ENCODE peak calls at places on chromosomes 11 and 22, in ten cellular contexts. N, Z, I, R, Y, S, K, V, C and F are unnamed samples. For H3K4me1, the result is how much of the 10 kb centered on the place peaks cover.

GRCh38 chr11:92340839-92341238 is 116.2 kb downstream of the FAT3 start:
- DNase-seq in V (peak), K (no peak), R (no peak), N (no peak), Y (no peak), I (no peak), S (no peak), Z (no peak), C (no peak), F (no peak)

GRCh38 chr22:27670701-27671412 is 130.7 kb downstream of the MN1 start:
- DNase-seq in K (no peak), I (peak), V (peak), Y (no peak), C (no peak), R (no peak), S (peak), Z (peak), N (no peak), F (peak)

GRCh38 chr11:75524576-75525432 is 937 bp downstream of the GDPD5 start:
- DNase-seq in V (peak), N (peak), R (no peak), S (no peak), C (no peak), K (no peak), I (no peak), Y (peak), Z (no peak), F (peak)

GRCh38 chr22:42684462-42685195 is 35.4 kb upstream of the CYB5R3 start:
- DNase-seq in V (no peak), K (peak), C (no peak), Z (no peak), I (no peak), S (no peak), R (no peak), N (no peak), Y (peak), F (no peak)

GRCh38 chr11:86869966-86870570 is 69.7 kb downstream of the PRSS23 start:
- DNase-seq in C (peak), K (peak), V (peak), R (no peak), Z (peak), I (peak), S (peak), N (no peak), Y (peak), F (peak)

GRCh38 chr22:31160328-31160978 is 471 bp downstream of the RNF185 start:
- DNase-seq in R (no peak), I (no peak), C (peak), Y (peak), N (peak), Z (no peak), V (peak), S (peak), K (no peak), F (no peak)

GRCh38 chr11:106021181-106021966 is 666 bp downstream of the MSANTD4 start:
- DNase-seq in K (no peak), C (no peak), N (no peak), V (no peak), Y (peak), R (no peak), Z (no peak), S (no peak), I (no peak), F (no peak)

GRCh38 chr11:110317516-110317932 is 21.1 kb upstream of the RDX start:
- DNase-seq in C (no peak), R (no peak), Z (no peak), V (peak), N (no peak), I (no peak), S (no peak), Y (peak), K (no peak), F (no peak)

GRCh38 chr22:44671742-44672141 is 30.3 kb upstream of the PRR5 start:
- DNase-seq in N (no peak), R (no peak), I (no peak), K (no peak), Y (peak), Z (no peak), C (no peak), V (no peak), S (peak), F (no peak)

DNA sequence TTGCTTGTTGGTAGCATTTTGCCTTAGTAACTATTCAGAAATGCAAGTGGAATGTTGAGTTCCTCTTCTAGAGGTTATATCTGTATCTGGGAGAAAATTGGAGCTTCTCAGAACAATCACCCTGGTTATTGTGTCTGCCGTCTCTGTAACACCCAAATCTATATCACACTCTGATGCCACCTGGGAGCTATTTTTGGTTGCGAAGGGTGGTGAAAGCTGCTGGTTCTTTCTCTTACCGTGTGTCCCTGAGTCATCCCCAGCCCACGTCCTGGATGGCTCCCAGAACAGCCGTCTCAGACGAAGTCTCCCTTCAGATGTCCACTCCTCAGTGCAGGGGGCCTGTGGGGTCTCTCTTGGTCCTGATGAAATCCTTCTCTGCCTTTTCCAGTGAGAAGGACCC is 83.5 kb downstream of the C22orf31 start:
- DNase-seq in Y (peak), C (no peak), Z (peak), R (no peak), S (no peak), V (no peak), I (peak), K (no peak), N (no peak), F (no peak)
- H3K4me1 ChIP-seq in Y (under half), C (under half), Z (half or more), R (under half), S (under half), V (under half), I (half or more), K (under half), N (under half), F (half or more)

DNA sequence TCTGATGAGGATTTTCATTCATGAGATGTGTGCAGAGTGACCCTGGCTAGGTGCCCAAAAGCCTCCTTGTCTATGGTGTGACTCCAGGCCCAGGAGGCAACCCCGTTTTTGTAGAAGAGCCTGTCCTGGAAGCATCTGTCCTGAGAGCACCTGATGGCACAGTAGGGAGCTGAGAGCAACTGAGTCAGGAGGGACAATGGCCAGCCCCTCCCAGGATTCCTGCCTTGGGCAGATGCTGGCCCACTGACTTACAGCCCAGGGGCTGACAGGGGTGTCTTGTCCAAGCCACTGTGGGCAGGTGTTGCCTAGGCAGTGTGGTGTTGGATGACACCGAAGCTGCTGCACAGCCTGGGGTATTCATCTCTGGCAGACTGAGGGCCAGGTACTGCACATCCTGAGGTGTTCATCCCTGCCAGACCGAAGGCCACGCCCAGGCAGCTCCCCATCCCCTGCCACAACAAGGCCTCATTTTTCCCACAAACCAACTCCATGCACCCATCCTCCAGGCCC is 3.2 kb upstream of the RFPL2 start:
- DNase-seq in Y (no peak), V (no peak), S (no peak), R (no peak), I (no peak), N (no peak), Z (no peak), K (no peak), C (no peak), F (no peak)
- H3K4me3 ChIP-seq in Y (no peak), V (no peak), S (no peak), R (no peak), I (no peak), N (no peak), Z (no peak), K (no peak), C (no peak), F (no peak)

DNA sequence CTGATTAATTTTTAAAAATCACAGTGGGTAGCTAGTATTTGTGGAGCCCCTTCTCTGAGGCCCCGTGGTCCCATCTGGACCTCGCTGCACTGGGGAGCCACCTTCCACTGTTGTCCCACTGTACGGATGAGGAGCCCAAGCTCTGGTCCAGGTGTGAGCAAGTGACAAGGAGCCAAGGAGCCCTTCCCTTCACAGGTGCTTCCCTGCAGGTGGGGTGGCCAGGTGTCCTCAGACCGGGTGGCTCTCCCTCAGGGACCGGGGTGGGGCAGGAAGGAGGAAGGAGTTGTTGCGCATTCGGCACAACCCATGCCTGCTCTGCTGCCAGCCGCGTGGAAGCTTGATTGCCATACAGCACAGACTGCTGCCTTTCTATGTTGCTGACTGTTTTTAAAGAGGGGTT is 10.4 kb upstream of the SEPTIN5 start:
- DNase-seq in Y (no peak), V (no peak), C (no peak), I (no peak), R (peak), Z (no peak), N (no peak), S (peak), K (peak), F (no peak)
- H3K4me1 ChIP-seq in Y (under half), V (under half), C (under half), I (under half), R (under half), Z (under half), N (under half), S (under half), K (under half), F (under half)

GRCh38 chr22:37242395-37242918 is 1.6 kb downstream of the RAC2 start:
- DNase-seq in I (no peak), R (peak), Y (peak), V (peak), N (peak), K (no peak), Z (peak), S (peak), C (no peak), F (peak)

GRCh38 chr22:37241351-37242142 is 2.5 kb downstream of the RAC2 start:
- DNase-seq in C (no peak), N (peak), S (peak), R (no peak), I (no peak), V (no peak), K (no peak), Y (peak), Z (no peak), F (peak)

GRCh38 chr22:37240240-37240940 is 3.7 kb downstream of the RAC2 start:
- DNase-seq in C (no peak), I (no peak), Z (no peak), V (no peak), Y (no peak), R (no peak), S (no peak), N (no peak), K (no peak), F (no peak)

GRCh38 chr22:37239336-37240239 is 4.5 kb downstream of the RAC2 start:
- DNase-seq in I (no peak), K (peak), C (no peak), Y (no peak), V (no peak), S (no peak), N (no peak), Z (no peak), R (no peak), F (no peak)

GRCh38 chr22:37240941-37241320 is 3.1 kb downstream of the RAC2 start:
- DNase-seq in R (no peak), K (peak), Z (no peak), C (no peak), V (no peak), S (no peak), Y (no peak), N (peak), I (no peak), F (no peak)
- H3K4me3 ChIP-seq in R (peak), K (no peak), Z (no peak), C (no peak), V (no peak), S (no peak), Y (no peak), N (peak), I (no peak), F (peak)

GRCh38 chr22:48424661-48425060 is 1403.0 kb downstream of the BRD1 start:
- DNase-seq in R (peak), Y (no peak), V (no peak), C (no peak), K (peak), S (no peak), I (no peak), Z (no peak), N (no peak), F (no peak)

GRCh38 chr22:48424201-48424627 is 1403.5 kb downstream of the BRD1 start:
- DNase-seq in N (no peak), K (peak), I (no peak), R (peak), C (no peak), V (no peak), S (no peak), Z (no peak), Y (no peak), F (no peak)

GRCh38 chr22:48425091-48425506 is 1402.6 kb downstream of the BRD1 start:
- DNase-seq in I (no peak), R (peak), C (no peak), S (no peak), K (peak), Z (no peak), V (no peak), Y (no peak), N (no peak), F (no peak)

GRCh38 chr22:48423481-48423901 is 1404.2 kb downstream of the BRD1 start:
- DNase-seq in Y (peak), S (no peak), K (no peak), V (no peak), C (no peak), N (no peak), R (no peak), I (no peak), Z (no peak), F (no peak)

GRCh38 chr22:48422900-48423480 is 1404.7 kb downstream of the BRD1 start:
- DNase-seq in N (no peak), I (no peak), Y (no peak), C (no peak), Z (no peak), V (no peak), R (peak), K (peak), S (no peak), F (no peak)
- H3K4me1 ChIP-seq in N (under half), I (under half), Y (under half), C (under half), Z (under half), V (under half), R (under half), K (under half), S (under half), F (under half)

GRCh38 chr11:10351768-10352641 is 47.1 kb downstream of the ADM start:
- DNase-seq in K (no peak), I (no peak), N (no peak), S (peak), Y (peak), Z (peak), C (no peak), R (no peak), V (peak), F (peak)

GRCh38 chr11:10352911-10353550 is 48.2 kb downstream of the ADM start:
- DNase-seq in C (no peak), K (no peak), N (no peak), R (no peak), V (no peak), S (no peak), Y (no peak), I (no peak), Z (no peak), F (no peak)

GRCh38 chr11:10350341-10350740 is 45.5 kb downstream of the ADM start:
- DNase-seq in N (no peak), K (no peak), C (no peak), R (no peak), V (peak), Y (peak), I (peak), Z (no peak), S (no peak), F (no peak)

GRCh38 chr11:10349806-10350205 is 44.9 kb downstream of the ADM start:
- DNase-seq in Y (no peak), V (peak), I (no peak), Z (no peak), C (no peak), R (no peak), K (no peak), S (no peak), N (no peak), F (no peak)

GRCh38 chr11:10351435-10351767 is 46.5 kb downstream of the ADM start:
- DNase-seq in N (no peak), S (no peak), Y (no peak), Z (peak), I (no peak), K (no peak), V (no peak), C (no peak), R (no peak), F (peak)
- H3K4me3 ChIP-seq in N (no peak), S (no peak), Y (no peak), Z (no peak), I (no peak), K (no peak), V (no peak), C (no peak), R (no peak), F (no peak)